ENCODE peak calls at places on chromosomes 16 and 17, in seven cellular contexts. H is T-helper 9 cell, E is pulmonary artery endothelial cell, X is neural progenitor cell, L is kidney glomerular epithelial cell, Z is T-cell, A is head of caudate nucleus. F is an unnamed sample.

GRCh38 chr17:17088104-17088485 is 45.8 kb downstream of the MPRIP start:
- DNase-seq in L (no peak), A (peak; percentile 63), X (no peak), Z (no peak), H (no peak), E (no peak), F (no peak)

GRCh38 chr17:59124665-59125064 is 18.0 kb upstream of the TRIM37 start:
- DNase-seq in H (no peak), E (no peak), L (no peak), A (no peak), Z (no peak), X (no peak), F (no peak)

GRCh38 chr17:15498107-15498506 is 30.7 kb upstream of the CDRT4 start:
- DNase-seq in E (no peak), A (peak; percentile 17), Z (no peak), L (no peak), H (no peak), X (no peak), F (no peak)

GRCh38 chr17:32152130-32152529 is 9.8 kb downstream of the RHOT1 start:
- DNase-seq in E (no peak), H (no peak), X (no peak), Z (no peak), A (no peak), L (no peak), F (no peak)

GRCh38 chr16:57999366-57999970 is 1.0 kb downstream of the ZNF319 start:
- DNase-seq in L (peak; percentile 35), Z (peak; percentile 12), A (no peak), X (peak; percentile 36), E (no peak), H (no peak), F (no peak)

GRCh38 chr17:50149425-50150353 is 788 bp downstream of the PPP1R9B start:
- DNase-seq in E (no peak), A (peak; percentile 70), Z (peak; percentile 60), X (peak; percentile 87), H (peak; percentile 52), L (no peak), F (no peak)

GRCh38 chr17:75271955-75272847 is 1.2 kb upstream of the MIF4GD start:
- DNase-seq in E (no peak), X (no peak), A (peak; percentile 23), H (no peak), L (no peak), Z (no peak), F (no peak)

GRCh38 chr17:40536731-40537171 is 28.5 kb downstream of the CCR7 start:
- DNase-seq in X (no peak), Z (no peak), H (no peak), E (peak; percentile 26), L (no peak), A (no peak), F (no peak)

GRCh38 chr16:75225678-75226515 is 7.1 kb downstream of the CTRB1 start:
- DNase-seq in Z (no peak), A (no peak), E (no peak), L (no peak), X (no peak), H (no peak), F (no peak)

GRCh38 chr17:77529328-77529650 is 388.5 kb downstream of the SEC14L1 start:
- DNase-seq in L (no peak), E (no peak), H (no peak), Z (no peak), X (no peak), A (no peak), F (no peak)

F was measured in osteocyte.